ENCODE peak calls at places on chromosomes 16 and 17, in seven cellular contexts. W, P, Z, A, H, R and V are unnamed samples.
A peak's percentile ranks its signal among the peaks of the same experiment; 100 is the strongest.

GRCh38 chr17:58311429-58311894 is 17.1 kb downstream of the TSPOAP1 start:
- DNase-seq in H (no peak), R (no peak), A (peak; percentile 40), W (no peak), P (no peak), Z (no peak), V (no peak)

GRCh38 chr17:57875109-57876022 is 25.5 kb upstream of the MRPS23 start:
- DNase-seq in R (no peak), P (peak; percentile 83), A (peak; percentile 52), H (peak; percentile 94), W (peak; percentile 59), Z (peak; percentile 98), V (no peak)

GRCh38 chr16:17803625-17804410 is 333.1 kb upstream of the XYLT1 start:
- DNase-seq in W (no peak), H (no peak), Z (no peak), A (no peak), R (no peak), P (no peak), V (no peak)

GRCh38 chr17:50763716-50764450 is 3.4 kb downstream of the ANKRD40CL start:
- DNase-seq in H (no peak), Z (no peak), W (peak; percentile 62), P (no peak), R (no peak), A (no peak), V (no peak)

GRCh38 chr17:73531171-73531570 is 113.1 kb downstream of the SDK2 start:
- DNase-seq in A (no peak), H (no peak), P (no peak), R (no peak), W (no peak), Z (no peak), V (no peak)

GRCh38 chr17:10337976-10338375 is 34.8 kb downstream of the MYH13 start:
- DNase-seq in H (no peak), R (no peak), W (no peak), A (no peak), P (no peak), Z (no peak), V (no peak)

GRCh38 chr16:57478396-57479024 is 7.8 kb downstream of the DOK4 start:
- DNase-seq in R (no peak), P (no peak), H (no peak), Z (no peak), A (no peak), W (no peak), V (no peak)

GRCh38 chr17:75525806-75526554 is 483 bp downstream of the LLGL2 start:
- DNase-seq in H (no peak), W (peak; percentile 45), Z (no peak), R (peak; percentile 78), P (no peak), A (peak; percentile 81), V (no peak)

GRCh38 chr16:47574091-47575054 is 113.2 kb downstream of the PHKB start:
- DNase-seq in P (no peak), R (no peak), Z (no peak), W (no peak), A (no peak), H (no peak), V (no peak)

GRCh38 chr17:63476857-63477470 is at the start of gene ACE:
- DNase-seq in A (peak; percentile 53), H (no peak), Z (peak; percentile 58), W (peak; percentile 81), R (peak; percentile 91), P (no peak), V (no peak)

GRCh38 chr17:69810326-69811035 is 264.5 kb upstream of the KCNJ16 start:
- DNase-seq in P (no peak), H (no peak), Z (no peak), W (no peak), A (no peak), R (no peak), V (no peak)

GRCh38 chr17:58476812-58477211 is 11.4 kb downstream of the HSF5 start:
- DNase-seq in H (no peak), Z (no peak), R (no peak), P (no peak), A (no peak), W (no peak), V (no peak)

GRCh38 chr16:65634291-65634690 is 512.4 kb upstream of the CDH11 start:
- DNase-seq in A (no peak), Z (no peak), H (no peak), P (no peak), R (no peak), W (no peak), V (no peak)

GRCh38 chr16:87576191-87576590 is 26.1 kb upstream of the JPH3 start:
- DNase-seq in Z (no peak), P (no peak), A (no peak), R (no peak), W (no peak), H (no peak), V (no peak)

GRCh38 chr16:27225536-27226360 is 22.4 kb downstream of the KDM8 start:
- DNase-seq in H (no peak), Z (no peak), W (peak; percentile 65), A (peak; percentile 47), R (peak; percentile 68), P (no peak), V (no peak)

GRCh38 chr16:85365120-85365519 is 248.0 kb upstream of the GSE1 start:
- DNase-seq in H (no peak), W (no peak), Z (no peak), A (no peak), P (no peak), R (no peak), V (no peak)

GRCh38 chr16:70594569-70594968 is 51.8 kb upstream of the IL34 start:
- DNase-seq in R (no peak), H (no peak), W (no peak), A (no peak), P (peak; percentile 82), Z (no peak), V (no peak)

GRCh38 chr16:56789360-56789759 is 59.4 kb downstream of the NUP93 start:
- DNase-seq in R (peak; percentile 57), A (no peak), Z (peak; percentile 41), P (peak; percentile 24), H (peak; percentile 16), W (peak; percentile 31), V (peak; percentile 40)

GRCh38 chr17:52138350-52138749 is 20.2 kb downstream of the CA10 start:
- DNase-seq in H (no peak), A (no peak), P (no peak), W (no peak), R (no peak), Z (no peak), V (no peak)

GRCh38 chr17:68383443-68384321 is 73.6 kb downstream of the WIPI1 start:
- DNase-seq in P (peak; percentile 74), H (no peak), R (no peak), A (peak; percentile 62), W (no peak), Z (no peak), V (no peak)

GRCh38 chr17:68387485-68387884 is 69.8 kb downstream of the WIPI1 start:
- DNase-seq in P (no peak), A (no peak), W (no peak), H (no peak), R (no peak), Z (no peak), V (no peak)

GRCh38 chr17:68383120-68383442 is 74.2 kb downstream of the WIPI1 start:
- DNase-seq in H (no peak), Z (no peak), A (no peak), P (no peak), W (no peak), R (no peak), V (no peak)

GRCh38 chr17:68384941-68385340 is 72.4 kb downstream of the WIPI1 start:
- DNase-seq in H (no peak), W (no peak), A (no peak), R (no peak), P (no peak), Z (no peak), V (no peak)

DNA sequence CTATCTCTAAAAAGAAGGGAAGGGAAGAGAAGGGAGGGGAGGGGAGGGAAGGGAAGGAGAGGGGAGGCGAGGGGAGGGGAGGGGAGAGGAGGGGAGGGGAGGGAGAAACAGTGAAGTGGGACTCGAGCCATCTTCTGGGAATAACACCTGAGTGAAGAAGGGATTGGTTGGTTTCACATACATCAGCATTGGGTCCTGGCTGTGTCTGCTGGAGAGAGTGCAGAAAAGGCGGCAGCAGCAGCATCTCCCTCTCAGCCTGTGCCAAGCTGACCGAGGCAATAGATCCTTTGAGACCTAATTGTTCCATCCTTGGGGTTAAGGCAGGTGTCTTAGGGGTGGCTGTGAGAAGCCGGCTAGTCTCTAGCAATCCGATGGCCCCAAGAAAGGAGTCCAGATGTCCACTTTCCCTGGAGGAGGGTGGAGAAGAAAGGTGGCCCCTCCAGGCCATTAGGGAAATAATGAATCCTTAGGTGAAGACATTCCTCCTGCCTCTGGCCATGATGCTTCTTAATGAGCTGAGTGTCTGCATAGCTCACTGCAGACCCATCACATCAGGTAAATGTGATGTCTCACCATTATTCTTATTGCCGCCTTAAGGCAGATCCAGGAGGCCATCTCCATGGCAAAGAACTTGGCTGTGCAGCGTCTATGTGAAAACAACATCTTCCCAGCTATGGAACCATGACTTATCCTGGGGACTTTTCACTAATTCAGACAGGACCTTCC is 71.6 kb downstream of the WIPI1 start:
- DNase-seq in Z (no peak), A (no peak), R (no peak), P (no peak), H (no peak), W (no peak), V (no peak)
- TF ChIP-seq POLR2A in Z (no peak), A (no peak), R (no peak), P (no peak), H (no peak), W (no peak), V (no peak)

GRCh38 chr17:78474631-78475146 is 96.2 kb downstream of the PGS1 start:
- DNase-seq in P (no peak), R (no peak), W (peak; percentile 58), Z (no peak), A (no peak), H (no peak), V (no peak)
- TF ChIP-seq POLR2A in P (no peak), R (no peak), W (no peak), Z (no peak), A (no peak), H (no peak), V (no peak)

DNA sequence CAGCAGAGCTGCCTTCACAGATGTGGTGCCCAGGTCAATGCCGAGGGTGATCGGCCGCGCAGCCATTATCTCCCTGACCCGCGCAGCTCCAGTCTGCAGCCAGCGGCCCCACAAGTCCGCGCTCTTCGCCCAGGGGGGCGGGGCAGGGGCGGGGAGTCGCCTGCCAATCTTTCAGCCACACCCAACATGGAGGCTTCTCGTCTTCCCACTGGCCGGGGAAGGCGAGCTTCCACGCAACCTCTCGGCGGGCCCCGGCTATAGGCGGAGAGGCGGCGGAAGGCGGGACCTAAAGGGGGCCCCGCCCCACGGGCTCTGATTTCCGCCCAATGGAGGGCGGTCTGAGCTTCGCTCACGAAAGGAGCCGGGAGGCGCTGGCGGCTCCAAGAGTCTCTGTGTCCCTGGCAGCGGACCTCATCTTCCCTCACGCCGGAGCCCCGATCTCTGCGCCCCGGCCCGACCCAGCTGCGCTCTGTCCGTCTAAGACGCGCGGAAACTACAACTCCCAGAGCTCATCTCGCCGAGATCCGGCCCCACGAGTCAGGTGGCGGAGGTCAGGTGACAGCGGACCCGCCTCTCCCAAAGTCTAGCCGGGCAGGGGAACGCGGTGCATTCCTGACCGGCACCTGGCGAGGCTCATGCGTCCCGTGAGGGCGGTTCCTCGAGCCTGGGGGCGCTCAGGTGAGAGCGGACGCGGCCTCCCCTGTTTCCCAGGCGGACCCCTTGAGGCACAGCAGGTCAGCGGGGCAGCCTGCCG is at the start of the genes CTNS and SHPK:
- DNase-seq in Z (peak; percentile 99), R (peak; percentile 97), P (peak; percentile 96), H (peak; percentile 98), A (peak; percentile 99), W (peak; percentile 97), V (peak; percentile 97)
- TF ChIP-seq POLR2A in Z (peak; percentile 93), R (peak; percentile 61), P (peak; percentile 63), H (peak; percentile 91), A (peak; percentile 80), W (peak; percentile 77), V (peak; percentile 66)

GRCh38 chr17:4609761-4610160 is 25.4 kb downstream of the SMTNL2 start:
- DNase-seq in Z (no peak), R (no peak), P (no peak), A (no peak), W (no peak), H (no peak), V (no peak)
- TF ChIP-seq POLR2A in Z (no peak), R (no peak), P (no peak), A (no peak), W (no peak), H (no peak), V (no peak)